ENCODE peak calls at places on chromosomes 4 and X, in nine cellular contexts. D is PC-3, H is IMR-90, X is cardiac muscle cell, S is fibroblast of the aortic adventitia, C is AG09309, L is breast epithelium, I is tibial artery, N is left ventricle myocardium inferior. E is an unnamed sample.

GRCh38 chrX:96182366-96182765 is 502.3 kb upstream of the DIAPH2 start:
- DNase-seq in D (peak; percentile 69), C (no peak), H (peak; percentile 15), S (peak; percentile 33), L (no peak), I (no peak), X (peak; percentile 61), N (no peak), E (peak; percentile 0)

GRCh38 chr4:80186666-80187065 is 10.6 kb upstream of the PRDM8 start:
- DNase-seq in C (no peak), I (no peak), S (no peak), D (no peak), H (no peak), N (no peak), L (no peak), X (no peak), E (no peak)

GRCh38 chr4:88893961-88894360 is 163.0 kb downstream of the FAM13A start:
- DNase-seq in I (no peak), S (peak; percentile 13), N (no peak), L (no peak), X (no peak), C (no peak), D (peak; percentile 16), H (peak; percentile 37), E (peak; percentile 33)

GRCh38 chr4:161404346-161405110 is 759.3 kb downstream of the FSTL5 start:
- DNase-seq in N (no peak), X (no peak), H (no peak), S (no peak), C (no peak), D (peak; percentile 37), I (no peak), L (no peak), E (no peak)

GRCh38 chrX:68429216-68429615 is 4.1 kb downstream of the OPHN1 start:
- DNase-seq in N (no peak), D (peak; percentile 77), X (no peak), H (no peak), I (no peak), S (peak; percentile 58), C (no peak), L (no peak), E (peak; percentile 33)

GRCh38 chrX:50905334-50905733 is 5.2 kb upstream of the BMP15 start:
- DNase-seq in C (no peak), S (no peak), X (no peak), I (no peak), D (peak; percentile 45), H (no peak), L (no peak), N (no peak), E (no peak)

GRCh38 chr4:120924931-120925330 is 2.4 kb upstream of the PRDM5 start:
- DNase-seq in C (no peak), N (no peak), I (no peak), H (no peak), D (peak; percentile 54), L (no peak), S (no peak), X (no peak), E (no peak)

GRCh38 chr4:61273237-61273636 is 73.1 kb downstream of the ADGRL3 start:
- DNase-seq in I (peak; percentile 22), H (peak; percentile 1), S (no peak), N (no peak), D (no peak), C (no peak), X (no peak), L (no peak), E (no peak)

GRCh38 chrX:39969099-39969825 is 128.5 kb downstream of the BCOR start:
- DNase-seq in D (no peak), I (no peak), L (no peak), C (no peak), N (no peak), S (no peak), X (peak; percentile 28), H (no peak), E (no peak)

GRCh38 chr4:55553442-55553841 is 6.7 kb upstream of the CLOCK start:
- DNase-seq in N (no peak), D (no peak), H (no peak), C (peak; percentile 44), L (no peak), X (no peak), I (peak; percentile 25), S (peak; percentile 78), E (peak; percentile 79)

GRCh38 chrX:67545772-67546495 is 2.1 kb downstream of the AR start:
- DNase-seq in N (peak; percentile 30), D (no peak), C (no peak), X (peak; percentile 36), H (no peak), S (peak; percentile 27), L (no peak), I (peak; percentile 23), E (no peak)

GRCh38 chrX:2550288-2551020 is 49.7 kb upstream of the DHRSX start:
- DNase-seq in I (no peak), S (no peak), L (no peak), N (no peak), D (no peak), H (no peak), C (no peak), X (no peak), E (no peak)

GRCh38 chrX:2549874-2550273 is 49.1 kb upstream of the DHRSX start:
- DNase-seq in D (no peak), C (no peak), I (no peak), N (no peak), X (no peak), H (no peak), S (no peak), L (no peak), E (no peak)

GRCh38 chrX:2547746-2548145 is 47.0 kb upstream of the DHRSX start:
- DNase-seq in C (no peak), X (no peak), L (no peak), N (no peak), S (no peak), D (no peak), H (no peak), I (no peak), E (no peak)

GRCh38 chrX:2546496-2546895 is 45.7 kb upstream of the DHRSX start:
- DNase-seq in S (no peak), L (no peak), I (no peak), D (no peak), C (no peak), N (no peak), H (no peak), X (no peak), E (no peak)

GRCh38 chrX:2548731-2549423 is 48.1 kb upstream of the DHRSX start:
- DNase-seq in I (no peak), S (no peak), X (no peak), L (no peak), C (no peak), N (no peak), H (no peak), D (no peak), E (peak; percentile 10)
- TF ChIP-seq CTCF in I (no peak), S (no peak), X (no peak), L (no peak), C (no peak), N (no peak), H (no peak), D (no peak), E (no peak)

GRCh38 chr4:4775493-4776004 is 83.9 kb upstream of the MSX1 start:
- DNase-seq in X (peak; percentile 76), H (no peak), L (no peak), D (no peak), N (peak; percentile 57), S (no peak), I (no peak), C (no peak), E (no peak)

GRCh38 chr4:4766570-4766969 is 92.9 kb upstream of the MSX1 start:
- DNase-seq in N (no peak), X (no peak), I (no peak), D (no peak), L (no peak), C (no peak), S (no peak), H (no peak), E (no peak)

GRCh38 chr4:4770610-4771009 is 88.9 kb upstream of the MSX1 start:
- DNase-seq in N (no peak), H (no peak), D (no peak), C (no peak), L (no peak), X (no peak), S (no peak), I (no peak), E (no peak)

GRCh38 chr4:4772534-4772933 is 86.9 kb upstream of the MSX1 start:
- DNase-seq in N (no peak), I (no peak), X (no peak), H (no peak), D (no peak), L (no peak), S (no peak), C (no peak), E (no peak)

DNA sequence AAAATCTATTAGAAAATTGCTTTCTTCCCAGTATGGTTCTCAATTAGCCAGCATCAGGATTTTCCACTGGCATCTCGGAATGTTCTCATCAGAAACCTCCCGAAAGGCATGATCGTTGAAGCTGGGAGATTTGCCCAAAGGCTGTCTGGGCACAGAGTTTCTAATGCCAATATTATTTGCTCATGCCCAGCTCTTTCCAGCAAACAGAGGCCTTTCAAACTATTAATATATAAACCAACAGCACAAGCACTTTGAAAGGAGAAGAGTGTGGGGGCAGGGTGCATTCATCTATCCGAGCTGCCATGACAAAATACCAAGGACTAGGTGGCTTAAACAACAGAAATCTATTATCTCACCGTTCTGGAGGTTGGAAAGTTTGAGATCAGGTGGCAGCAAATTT is 88.3 kb upstream of the MSX1 start:
- DNase-seq in N (no peak), I (no peak), L (no peak), D (no peak), H (no peak), C (no peak), X (no peak), S (no peak), E (no peak)
- TF ChIP-seq CTCF in N (no peak), I (no peak), L (no peak), D (no peak), H (no peak), C (no peak), X (no peak), S (no peak), E (no peak)

DNA sequence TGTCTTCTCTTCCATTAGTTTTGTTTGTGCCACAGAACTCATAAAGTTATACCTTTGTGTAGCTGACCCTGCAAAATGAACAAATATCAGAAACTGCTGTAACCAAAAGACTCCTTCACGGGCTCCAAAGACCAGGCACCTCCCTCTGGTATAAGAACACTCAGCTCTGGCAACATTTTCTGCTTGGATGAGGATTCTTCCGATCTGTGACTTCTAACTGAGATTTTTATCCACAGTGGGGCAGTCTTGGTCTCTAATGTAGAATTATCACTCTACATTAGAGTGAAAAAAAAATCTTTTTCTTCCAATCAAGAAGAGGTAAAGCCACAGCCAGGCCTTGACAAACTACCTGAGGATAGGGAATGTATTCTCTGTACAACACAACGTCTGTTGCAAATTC is 38.5 kb upstream of the PRSS48 start:
- DNase-seq in X (no peak), C (no peak), H (peak; percentile 6), I (no peak), L (no peak), S (peak; percentile 63), N (no peak), D (peak; percentile 6), E (peak; percentile 34)
- TF ChIP-seq CTCF in X (no peak), C (no peak), H (no peak), I (no peak), L (peak; percentile 5), S (peak; percentile 19), N (peak; percentile 27), D (peak; percentile 26), E (peak; percentile 24)

DNA sequence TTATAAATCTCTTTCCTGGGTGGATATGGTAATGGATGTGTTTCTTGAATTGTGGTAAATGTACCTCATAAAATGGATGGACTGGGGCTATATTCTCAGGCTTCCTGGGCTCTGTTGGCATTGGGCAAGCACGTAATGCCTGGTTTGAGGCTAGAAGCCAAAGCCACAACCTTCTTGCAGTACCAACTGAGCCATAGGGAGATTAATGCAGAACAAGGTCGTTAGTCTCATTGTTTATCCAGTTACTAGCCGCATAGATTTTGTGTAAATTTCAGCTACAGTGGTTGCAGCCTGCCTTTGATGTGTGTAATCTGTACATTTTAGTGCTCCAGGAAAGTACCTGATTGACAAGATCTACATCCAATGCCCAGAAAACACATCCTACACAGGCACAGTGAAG is 7.2 kb upstream of the LEF1 start:
- DNase-seq in H (no peak), N (no peak), I (no peak), X (no peak), D (no peak), L (no peak), S (no peak), C (no peak), E (no peak)
- TF ChIP-seq CTCF in H (no peak), N (no peak), I (no peak), X (no peak), D (no peak), L (no peak), S (no peak), C (no peak), E (no peak)

E was measured in AG10803.